ENCODE peak calls at places on chromosomes 4 and X, in six cellular contexts. One of them, this sample, is unnamed.

GRCh38 chr4:82215800-82216199 is 158.0 kb downstream of the HNRNPD start:
- DNase-seq in epithelial cell of proximal tubule: no peak
- DNase-seq in GM20000: no peak
- DNase-seq in CD8-positive, alpha-beta T cell: no peak
- DNase-seq in osteocyte: no peak
- DNase-seq in endothelial cell: no peak
- DNase-seq in this sample: no peak

GRCh38 chr4:183352546-183352945 is 30.3 kb upstream of the CLDN24 start:
- DNase-seq in epithelial cell of proximal tubule: no peak
- DNase-seq in GM20000: no peak
- DNase-seq in CD8-positive, alpha-beta T cell: no peak
- DNase-seq in osteocyte: no peak
- DNase-seq in endothelial cell: no peak
- DNase-seq in this sample: no peak

GRCh38 chrX:135416546-135416945 is 5.2 kb upstream of the SMIM10L2A start:
- DNase-seq in epithelial cell of proximal tubule: peak; percentile 40
- DNase-seq in GM20000: no peak
- DNase-seq in CD8-positive, alpha-beta T cell: no peak
- DNase-seq in osteocyte: no peak
- DNase-seq in endothelial cell: no peak
- DNase-seq in this sample: no peak

GRCh38 chr4:34193451-34194154 is 2050.7 kb downstream of the ARAP2 start:
- DNase-seq in epithelial cell of proximal tubule: no peak
- DNase-seq in GM20000: no peak
- DNase-seq in CD8-positive, alpha-beta T cell: no peak
- DNase-seq in osteocyte: no peak
- DNase-seq in endothelial cell: no peak
- DNase-seq in this sample: no peak

GRCh38 chrX:78822157-78822683 is 74.7 kb downstream of the LPAR4 start:
- DNase-seq in epithelial cell of proximal tubule: no peak
- DNase-seq in GM20000: no peak
- DNase-seq in CD8-positive, alpha-beta T cell: no peak
- DNase-seq in osteocyte: no peak
- DNase-seq in endothelial cell: no peak
- DNase-seq in this sample: no peak

GRCh38 chr4:76984788-76985211 is 35.2 kb downstream of the SEPTIN11 start:
- DNase-seq in epithelial cell of proximal tubule: peak; percentile 97
- DNase-seq in GM20000: no peak
- DNase-seq in CD8-positive, alpha-beta T cell: no peak
- DNase-seq in osteocyte: peak; percentile 89
- DNase-seq in endothelial cell: no peak
- DNase-seq in this sample: no peak

GRCh38 chr4:175947117-175947722 is 118.4 kb upstream of the WDR17 start:
- DNase-seq in epithelial cell of proximal tubule: no peak
- DNase-seq in GM20000: peak; percentile 7
- DNase-seq in CD8-positive, alpha-beta T cell: no peak
- DNase-seq in osteocyte: no peak
- DNase-seq in endothelial cell: no peak
- DNase-seq in this sample: no peak

GRCh38 chr4:3045500-3045850 is 28.9 kb downstream of the HTT-AS start:
- DNase-seq in epithelial cell of proximal tubule: no peak
- DNase-seq in GM20000: peak; percentile 44
- DNase-seq in CD8-positive, alpha-beta T cell: peak; percentile 53
- DNase-seq in osteocyte: no peak
- DNase-seq in endothelial cell: no peak
- DNase-seq in this sample: no peak

GRCh38 chrX:54042609-54043010 is 1.7 kb downstream of the PHF8 start:
- DNase-seq in epithelial cell of proximal tubule: no peak
- DNase-seq in GM20000: peak; percentile 41
- DNase-seq in CD8-positive, alpha-beta T cell: peak; percentile 3
- DNase-seq in osteocyte: no peak
- DNase-seq in endothelial cell: peak; percentile 28
- DNase-seq in this sample: peak; percentile 55

GRCh38 chr4:176660561-176660960 is 132.2 kb downstream of the VEGFC start:
- DNase-seq in epithelial cell of proximal tubule: no peak
- DNase-seq in GM20000: no peak
- DNase-seq in CD8-positive, alpha-beta T cell: no peak
- DNase-seq in osteocyte: no peak
- DNase-seq in endothelial cell: no peak
- DNase-seq in this sample: no peak

GRCh38 chrX:110402091-110402854 is 43.6 kb downstream of the RTL9 start:
- DNase-seq in epithelial cell of proximal tubule: no peak
- DNase-seq in GM20000: no peak
- DNase-seq in CD8-positive, alpha-beta T cell: no peak
- DNase-seq in osteocyte: no peak
- DNase-seq in endothelial cell: no peak
- DNase-seq in this sample: no peak

GRCh38 chr4:139454111-139454600 is at the start of gene RAB33B:
- DNase-seq in epithelial cell of proximal tubule: peak; percentile 29
- DNase-seq in GM20000: no peak
- DNase-seq in CD8-positive, alpha-beta T cell: no peak
- DNase-seq in osteocyte: no peak
- DNase-seq in endothelial cell: no peak
- DNase-seq in this sample: no peak

GRCh38 chr4:73607375-73608026 is 12.7 kb downstream of the RASSF6 start:
- DNase-seq in epithelial cell of proximal tubule: no peak
- DNase-seq in GM20000: no peak
- DNase-seq in CD8-positive, alpha-beta T cell: no peak
- DNase-seq in osteocyte: no peak
- DNase-seq in endothelial cell: no peak
- DNase-seq in this sample: no peak

GRCh38 chr4:6355052-6355451 is 85.4 kb downstream of the WFS1 start:
- DNase-seq in epithelial cell of proximal tubule: no peak
- DNase-seq in GM20000: no peak
- DNase-seq in CD8-positive, alpha-beta T cell: no peak
- DNase-seq in osteocyte: no peak
- DNase-seq in endothelial cell: peak; percentile 34
- DNase-seq in this sample: no peak

GRCh38 chr4:48909697-48910096 is 3.1 kb upstream of the OCIAD2 start:
- DNase-seq in epithelial cell of proximal tubule: peak; percentile 99
- DNase-seq in GM20000: no peak
- DNase-seq in CD8-positive, alpha-beta T cell: peak; percentile 21
- DNase-seq in osteocyte: no peak
- DNase-seq in endothelial cell: no peak
- DNase-seq in this sample: no peak

GRCh38 chr4:6191448-6192130 is 8.8 kb downstream of the JAKMIP1 start:
- DNase-seq in epithelial cell of proximal tubule: no peak
- DNase-seq in GM20000: no peak
- DNase-seq in CD8-positive, alpha-beta T cell: no peak
- DNase-seq in osteocyte: no peak
- DNase-seq in endothelial cell: no peak
- DNase-seq in this sample: no peak

GRCh38 chr4:89640620-89641366 is 196.2 kb downstream of the SNCA start:
- DNase-seq in epithelial cell of proximal tubule: no peak
- DNase-seq in GM20000: no peak
- DNase-seq in CD8-positive, alpha-beta T cell: no peak
- DNase-seq in osteocyte: no peak
- DNase-seq in endothelial cell: peak; percentile 70
- DNase-seq in this sample: peak; percentile 81

GRCh38 chr4:139242511-139243051 is 37.4 kb downstream of the MGARP start:
- DNase-seq in epithelial cell of proximal tubule: no peak
- DNase-seq in GM20000: no peak
- DNase-seq in CD8-positive, alpha-beta T cell: no peak
- DNase-seq in osteocyte: peak; percentile 72
- DNase-seq in endothelial cell: no peak
- DNase-seq in this sample: no peak

GRCh38 chrX:153401133-153401764 is at the start of gene PNMA6E:
- DNase-seq in epithelial cell of proximal tubule: no peak
- DNase-seq in GM20000: no peak
- DNase-seq in CD8-positive, alpha-beta T cell: no peak
- DNase-seq in osteocyte: no peak
- DNase-seq in endothelial cell: no peak
- DNase-seq in this sample: no peak

GRCh38 chr4:504076-504475 is 5.1 kb downstream of the PIGG start:
- DNase-seq in epithelial cell of proximal tubule: no peak
- DNase-seq in GM20000: no peak
- DNase-seq in CD8-positive, alpha-beta T cell: no peak
- DNase-seq in osteocyte: no peak
- DNase-seq in endothelial cell: no peak
- DNase-seq in this sample: no peak

GRCh38 chrX:78456909-78457308 is 129.5 kb upstream of the CYSLTR1 start:
- DNase-seq in epithelial cell of proximal tubule: no peak
- DNase-seq in GM20000: no peak
- DNase-seq in CD8-positive, alpha-beta T cell: no peak
- DNase-seq in osteocyte: no peak
- DNase-seq in endothelial cell: no peak
- DNase-seq in this sample: no peak

GRCh38 chr4:2269618-2270163 is 7.8 kb upstream of the MXD4 start:
- DNase-seq in epithelial cell of proximal tubule: no peak
- DNase-seq in GM20000: no peak
- DNase-seq in CD8-positive, alpha-beta T cell: no peak
- DNase-seq in osteocyte: no peak
- DNase-seq in endothelial cell: no peak
- DNase-seq in this sample: no peak

DNA sequence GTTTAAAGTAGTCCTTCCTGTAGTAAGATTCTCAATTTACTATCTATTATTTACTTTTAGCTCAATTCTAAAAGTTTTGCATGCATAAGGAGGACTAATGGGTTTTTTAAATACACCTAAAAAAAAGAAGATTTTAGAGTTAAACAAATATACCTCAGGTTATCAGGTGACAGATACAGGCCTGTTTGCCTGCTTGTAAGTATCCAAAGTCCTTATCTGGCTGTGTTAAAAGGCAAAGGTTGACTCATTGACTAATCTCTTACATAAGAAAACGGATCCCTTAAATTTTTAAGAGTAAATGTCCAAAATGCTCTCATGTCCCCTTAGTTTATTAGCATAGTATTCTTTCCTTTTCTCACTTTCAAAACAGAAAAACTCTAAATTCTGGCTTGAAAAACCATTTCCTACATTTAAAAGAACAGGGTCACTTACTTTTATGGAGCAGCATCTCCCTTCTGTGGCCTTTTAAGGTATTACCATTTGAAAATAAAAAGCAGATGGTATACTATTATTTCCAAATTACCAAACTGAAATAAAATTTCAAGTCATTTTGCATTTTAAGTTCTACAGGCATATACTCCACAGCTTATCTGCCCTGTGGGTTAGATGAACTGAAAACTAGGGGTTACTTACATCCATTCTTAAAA is 4.5 kb downstream of the CBR4 start:
- DNase-seq in epithelial cell of proximal tubule: no peak
- DNase-seq in GM20000: no peak
- DNase-seq in CD8-positive, alpha-beta T cell: no peak
- DNase-seq in osteocyte: no peak
- DNase-seq in endothelial cell: no peak
- DNase-seq in this sample: no peak
- TF ChIP-seq CTCF in epithelial cell of proximal tubule: peak; percentile 47
- TF ChIP-seq CTCF in GM20000: no peak
- TF ChIP-seq CTCF in CD8-positive, alpha-beta T cell: peak; percentile 34
- TF ChIP-seq CTCF in osteocyte: peak; percentile 54
- TF ChIP-seq CTCF in endothelial cell: peak; percentile 23
- TF ChIP-seq CTCF in this sample: peak; percentile 47

DNA sequence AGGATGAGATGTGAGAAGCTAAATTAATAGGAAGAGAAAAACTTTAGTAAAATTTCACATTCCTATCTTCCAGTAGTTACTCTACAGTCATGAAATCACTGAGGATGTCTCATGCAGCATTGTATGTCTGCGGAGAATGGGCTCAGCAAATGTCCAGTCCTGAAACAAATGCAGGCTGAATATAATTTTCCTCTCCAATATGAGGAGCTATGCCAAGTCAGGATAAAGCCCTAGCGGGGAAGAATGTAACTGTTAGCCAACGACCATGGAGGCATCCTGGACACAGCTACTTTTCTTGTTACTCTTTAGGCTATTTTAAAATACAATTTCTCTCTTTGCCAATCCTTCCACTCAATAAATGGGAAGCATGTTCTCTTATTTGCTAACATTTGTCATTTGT is 127.7 kb downstream of the PRKX start:
- DNase-seq in epithelial cell of proximal tubule: no peak
- DNase-seq in GM20000: no peak
- DNase-seq in CD8-positive, alpha-beta T cell: no peak
- DNase-seq in osteocyte: no peak
- DNase-seq in endothelial cell: no peak
- DNase-seq in this sample: no peak
- TF ChIP-seq CTCF in epithelial cell of proximal tubule: no peak
- TF ChIP-seq CTCF in GM20000: no peak
- TF ChIP-seq CTCF in CD8-positive, alpha-beta T cell: no peak
- TF ChIP-seq CTCF in osteocyte: no peak
- TF ChIP-seq CTCF in endothelial cell: no peak
- TF ChIP-seq CTCF in this sample: no peak

GRCh38 chr4:28226962-28227361 is 1366.3 kb downstream of the STIM2 start:
- DNase-seq in epithelial cell of proximal tubule: no peak
- DNase-seq in GM20000: no peak
- DNase-seq in CD8-positive, alpha-beta T cell: no peak
- DNase-seq in osteocyte: no peak
- DNase-seq in endothelial cell: no peak
- DNase-seq in this sample: no peak

GRCh38 chr4:28228575-28228974 is 1367.9 kb downstream of the STIM2 start:
- DNase-seq in epithelial cell of proximal tubule: no peak
- DNase-seq in GM20000: no peak
- DNase-seq in CD8-positive, alpha-beta T cell: no peak
- DNase-seq in osteocyte: no peak
- DNase-seq in endothelial cell: no peak
- DNase-seq in this sample: no peak

GRCh38 chr4:28229092-28229491 is 1368.5 kb downstream of the STIM2 start:
- DNase-seq in epithelial cell of proximal tubule: no peak
- DNase-seq in GM20000: no peak
- DNase-seq in CD8-positive, alpha-beta T cell: no peak
- DNase-seq in osteocyte: no peak
- DNase-seq in endothelial cell: no peak
- DNase-seq in this sample: no peak

GRCh38 chr4:28225689-28226353 is 1365.2 kb downstream of the STIM2 start:
- DNase-seq in epithelial cell of proximal tubule: no peak
- DNase-seq in GM20000: no peak
- DNase-seq in CD8-positive, alpha-beta T cell: no peak
- DNase-seq in osteocyte: no peak
- DNase-seq in endothelial cell: no peak
- DNase-seq in this sample: no peak

GRCh38 chr4:28225005-28225404 is 1364.4 kb downstream of the STIM2 start:
- DNase-seq in epithelial cell of proximal tubule: no peak
- DNase-seq in GM20000: no peak
- DNase-seq in CD8-positive, alpha-beta T cell: no peak
- DNase-seq in osteocyte: no peak
- DNase-seq in endothelial cell: peak; percentile 23
- DNase-seq in this sample: peak; percentile 22
- TF ChIP-seq CTCF in epithelial cell of proximal tubule: peak; percentile 26
- TF ChIP-seq CTCF in GM20000: no peak
- TF ChIP-seq CTCF in CD8-positive, alpha-beta T cell: no peak
- TF ChIP-seq CTCF in osteocyte: peak; percentile 59
- TF ChIP-seq CTCF in endothelial cell: peak; percentile 14
- TF ChIP-seq CTCF in this sample: no peak

GRCh38 chr4:102501176-102501634 is at the start of gene NFKB1:
- DNase-seq in epithelial cell of proximal tubule: peak; percentile 39
- DNase-seq in GM20000: peak; percentile 87
- DNase-seq in CD8-positive, alpha-beta T cell: peak; percentile 60
- DNase-seq in osteocyte: no peak
- DNase-seq in endothelial cell: peak; percentile 59
- DNase-seq in this sample: no peak

GRCh38 chr4:102503301-102503746 is 2.2 kb downstream of the NFKB1 start:
- DNase-seq in epithelial cell of proximal tubule: no peak
- DNase-seq in GM20000: peak; percentile 29
- DNase-seq in CD8-positive, alpha-beta T cell: no peak
- DNase-seq in osteocyte: no peak
- DNase-seq in endothelial cell: no peak
- DNase-seq in this sample: no peak

GRCh38 chr4:102497986-102498385 is 3.2 kb upstream of the NFKB1 start:
- DNase-seq in epithelial cell of proximal tubule: no peak
- DNase-seq in GM20000: no peak
- DNase-seq in CD8-positive, alpha-beta T cell: no peak
- DNase-seq in osteocyte: no peak
- DNase-seq in endothelial cell: no peak
- DNase-seq in this sample: no peak

GRCh38 chr4:102501635-102502382 is 650 bp downstream of the NFKB1 start:
- DNase-seq in epithelial cell of proximal tubule: peak; percentile 30
- DNase-seq in GM20000: peak; percentile 64
- DNase-seq in CD8-positive, alpha-beta T cell: peak; percentile 55
- DNase-seq in osteocyte: peak; percentile 90
- DNase-seq in endothelial cell: peak; percentile 65
- DNase-seq in this sample: peak; percentile 68

GRCh38 chr4:102500371-102501175 is 586 bp upstream of the NFKB1 start:
- DNase-seq in epithelial cell of proximal tubule: peak; percentile 31
- DNase-seq in GM20000: peak; percentile 25
- DNase-seq in CD8-positive, alpha-beta T cell: peak; percentile 17
- DNase-seq in osteocyte: no peak
- DNase-seq in endothelial cell: no peak
- DNase-seq in this sample: peak; percentile 49
- TF ChIP-seq CTCF in epithelial cell of proximal tubule: peak; percentile 31
- TF ChIP-seq CTCF in GM20000: no peak
- TF ChIP-seq CTCF in CD8-positive, alpha-beta T cell: no peak
- TF ChIP-seq CTCF in osteocyte: peak; percentile 16
- TF ChIP-seq CTCF in endothelial cell: no peak
- TF ChIP-seq CTCF in this sample: no peak